ENCODE peak calls at places on chromosome 3, in seven cellular contexts. P is non-pigmented ciliary epithelial cell, C is lower lobe of right lung, I is activated gamma-delta T cell treated with Interleukin-2 at 50 U/mL for 16 hours, S is GM23338, E is AG10803, U is fibroblast of the aortic adventitia. F is an unnamed sample.

GRCh38 chr3:11638669-11639402 is 4.9 kb downstream of the VGLL4 start:
- DNase-seq in P (no peak), C (no peak), I (no peak), S (peak; percentile 33), E (no peak), U (peak; percentile 41), F (peak; percentile 50)

GRCh38 chr3:105722943-105723556 is 145.8 kb downstream of the CBLB start:
- DNase-seq in P (no peak), C (no peak), I (no peak), S (no peak), E (no peak), U (no peak), F (no peak)

GRCh38 chr3:177483182-177483967 is 286.1 kb upstream of the TBL1XR1 start:
- DNase-seq in P (no peak), C (no peak), I (no peak), S (peak; percentile 67), E (no peak), U (no peak), F (peak; percentile 49)

GRCh38 chr3:27758083-27758482 is 36.0 kb upstream of the EOMES start:
- DNase-seq in P (peak; percentile 31), C (no peak), I (no peak), S (no peak), E (peak; percentile 75), U (peak; percentile 59), F (no peak)

GRCh38 chr3:24305795-24306467 is 188.7 kb downstream of the THRB start:
- DNase-seq in P (no peak), C (no peak), I (no peak), S (peak; percentile 71), E (no peak), U (peak; percentile 66), F (peak; percentile 69)

GRCh38 chr3:110810356-110810755 is 261.3 kb upstream of the NECTIN3 start:
- DNase-seq in P (no peak), C (no peak), I (no peak), S (no peak), E (peak; percentile 56), U (peak; percentile 59), F (no peak)

GRCh38 chr3:40215015-40215414 is 94.5 kb upstream of the EIF1B start:
- DNase-seq in P (no peak), C (no peak), I (no peak), S (no peak), E (no peak), U (no peak), F (no peak)

GRCh38 chr3:12875857-12876451 is 34.6 kb upstream of the RPL32 start:
- DNase-seq in P (no peak), C (peak; percentile 68), I (no peak), S (peak; percentile 91), E (no peak), U (no peak), F (peak; percentile 97)

GRCh38 chr3:189488241-189488767 is 142.9 kb upstream of the TP63 start:
- DNase-seq in P (peak; percentile 60), C (no peak), I (no peak), S (no peak), E (peak; percentile 38), U (peak; percentile 57), F (peak; percentile 15)

GRCh38 chr3:188533612-188534357 is 379.8 kb downstream of the LPP start:
- DNase-seq in P (no peak), C (no peak), I (no peak), S (no peak), E (no peak), U (peak; percentile 12), F (no peak)

GRCh38 chr3:196159952-196160804 is 51.0 kb downstream of the ZDHHC19 start:
- DNase-seq in P (peak; percentile 72), C (peak; percentile 78), I (peak; percentile 21), S (peak; percentile 66), E (peak; percentile 54), U (peak; percentile 88), F (no peak)

GRCh38 chr3:44065311-44065710 is 176.4 kb upstream of the TOPAZ1 start:
- DNase-seq in P (no peak), C (no peak), I (no peak), S (no peak), E (peak; percentile 66), U (peak; percentile 42), F (no peak)

GRCh38 chr3:148791296-148791695 is 36.3 kb upstream of the CPB1 start:
- DNase-seq in P (no peak), C (no peak), I (no peak), S (no peak), E (no peak), U (no peak), F (peak; percentile 26)

GRCh38 chr3:123104550-123104949 is 37.7 kb downstream of the PDIA5 start:
- DNase-seq in P (no peak), C (no peak), I (no peak), S (no peak), E (peak; percentile 79), U (peak; percentile 81), F (no peak)

F was measured in neural progenitor cell.